ENCODE peak calls at places on chromosomes 12 and 14, in eight cellular contexts. B is CD4-positive, CD25-positive, alpha-beta regulatory T cell; P is H7; R is CD8-positive, alpha-beta T cell; K is neuronal stem cell; S is neural progenitor cell; A is endothelial cell of umbilical vein; M is stomach. H is an unnamed sample. For H3K36me3, the result is how much of the 10 kb centered on the place peaks cover.

GRCh38 chr14:91261115-91261514 is 16.6 kb upstream of the GPR68 start:
- DNase-seq in B (no peak), P (no peak), R (no peak), K (no peak), S (no peak), A (no peak), M (no peak), H (no peak)

GRCh38 chr12:15435597-15435996 is 113.3 kb downstream of the PTPRO start:
- DNase-seq in B (no peak), P (no peak), R (no peak), K (no peak), S (no peak), A (no peak), M (no peak), H (no peak)

GRCh38 chr12:57771271-57771872 is 533 bp downstream of the METTL1 start:
- DNase-seq in B (no peak), P (peak), R (peak), K (peak), S (peak), A (no peak), M (peak), H (peak)

GRCh38 chr12:32559434-32559833 is 119.7 kb upstream of the DNM1L start:
- DNase-seq in B (no peak), P (no peak), R (no peak), K (no peak), S (no peak), A (no peak), M (no peak), H (no peak)

GRCh38 chr14:94115068-94115591 is 4.6 kb downstream of the IFI27 start:
- DNase-seq in B (no peak), P (no peak), R (no peak), K (no peak), S (no peak), A (peak), M (peak), H (no peak)

GRCh38 chr12:92640686-92641085 is 62.1 kb upstream of the PLEKHG7 start:
- DNase-seq in B (no peak), P (no peak), R (no peak), K (no peak), S (no peak), A (no peak), M (no peak), H (no peak)

GRCh38 chr12:115519359-115519758 is 758.1 kb downstream of the MED13L start:
- DNase-seq in B (no peak), P (no peak), R (no peak), K (no peak), S (no peak), A (no peak), M (no peak), H (no peak)

GRCh38 chr12:26773313-26774104 is 59.5 kb downstream of the ITPR2 start:
- DNase-seq in B (no peak), P (no peak), R (no peak), K (no peak), S (no peak), A (no peak), M (no peak), H (no peak)

GRCh38 chr14:31895206-31895605 is 181.9 kb upstream of the ARHGAP5 start:
- DNase-seq in B (no peak), P (no peak), R (no peak), K (no peak), S (no peak), A (no peak), M (no peak), H (no peak)

GRCh38 chr14:92686763-92687427 is 61.5 kb downstream of the LGMN start:
- DNase-seq in B (peak), P (peak), R (peak), K (peak), S (peak), A (peak), M (peak), H (peak)

GRCh38 chr14:104094709-104095425 is 9.4 kb downstream of the ASPG start:
- DNase-seq in B (peak), P (peak), R (peak), K (peak), S (peak), A (peak), M (peak), H (peak)

DNA sequence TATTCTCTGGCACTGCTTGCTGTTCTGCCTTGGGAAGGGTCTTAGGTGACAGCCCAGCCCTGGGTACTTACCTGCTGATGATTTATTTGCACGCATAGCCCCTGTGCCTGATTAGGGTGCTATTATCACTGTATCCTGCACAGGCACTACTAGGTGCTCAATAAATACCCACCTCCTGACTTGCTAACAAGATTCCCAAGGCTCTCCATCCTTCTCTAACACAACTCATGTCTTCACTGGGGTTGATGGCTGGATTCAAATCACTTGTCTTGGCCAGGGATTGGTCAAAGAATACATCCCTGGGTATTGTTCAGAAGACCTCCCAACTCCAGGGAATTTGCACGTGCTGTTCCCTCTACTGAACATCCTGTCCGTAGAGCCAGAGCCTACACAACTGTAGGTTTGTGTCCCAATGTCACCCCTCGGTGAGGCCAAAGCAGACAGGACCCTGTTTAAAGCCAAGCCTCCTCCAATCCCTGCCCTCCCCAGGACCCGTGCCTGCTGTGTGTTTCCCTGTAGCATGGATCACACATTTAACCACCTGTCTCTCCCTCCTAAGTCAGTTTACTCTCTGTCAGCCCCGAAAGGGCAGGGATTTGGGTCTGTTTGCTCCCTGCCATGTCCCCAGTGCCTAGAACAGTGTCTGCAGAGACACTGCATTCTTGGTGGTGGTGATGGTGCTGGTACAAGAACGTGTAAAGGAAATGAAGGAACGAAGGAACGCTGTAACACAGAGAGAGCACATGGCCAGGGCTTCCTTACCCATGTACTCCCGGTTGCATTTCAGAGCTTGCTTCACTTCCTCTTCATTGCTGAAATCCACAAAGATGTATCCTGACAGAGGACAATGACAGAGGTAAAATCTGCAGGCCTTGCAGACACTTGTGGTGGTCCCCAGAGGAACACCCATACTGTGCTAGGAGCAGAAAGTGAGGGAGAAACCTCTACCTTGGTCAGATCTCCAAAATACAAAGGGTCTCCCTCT is 16.5 kb downstream of the RBM19 start:
- DNase-seq in B (no peak), P (no peak), R (no peak), K (no peak), S (no peak), A (no peak), M (no peak), H (no peak)
- H3K36me3 ChIP-seq in B (half or more), P (under half), R (half or more), K (half or more), S (under half), A (under half), M (half or more), H (under half)

GRCh38 chr12:122558721-122559641 is 31.9 kb downstream of the KNTC1 start:
- DNase-seq in B (no peak), P (no peak), R (no peak), K (no peak), S (no peak), A (no peak), M (no peak), H (no peak)

GRCh38 chr12:122563361-122563760 is 36.3 kb downstream of the KNTC1 start:
- DNase-seq in B (no peak), P (no peak), R (no peak), K (no peak), S (no peak), A (no peak), M (no peak), H (no peak)

DNA sequence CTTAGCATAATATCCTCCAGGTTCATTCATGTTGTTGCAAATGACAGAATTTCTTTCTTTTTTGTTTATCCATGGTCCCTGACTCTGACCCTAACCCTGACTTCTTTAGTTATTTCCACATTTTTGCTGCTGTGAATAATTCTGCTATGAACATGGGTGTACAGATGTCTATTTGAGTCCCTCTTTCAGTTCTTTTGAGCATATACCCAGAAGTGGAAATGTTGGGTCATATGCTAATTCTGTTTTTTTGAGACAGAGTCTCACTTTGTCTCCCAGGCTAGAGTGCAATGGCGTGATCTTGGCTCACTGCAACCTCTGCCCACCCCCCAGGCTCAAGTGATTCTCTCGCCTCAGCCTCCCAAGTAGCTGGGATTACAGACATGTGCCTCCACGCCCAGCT is 33.1 kb downstream of the KNTC1 start:
- DNase-seq in B (no peak), P (no peak), R (no peak), K (no peak), S (no peak), A (no peak), M (no peak), H (no peak)
- H3K36me3 ChIP-seq in B (under half), P (under half), R (under half), K (half or more), S (under half), A (under half), M (under half), H (under half)

GRCh38 chr12:56616244-56616643 is 13.9 kb downstream of the BAZ2A start:
- DNase-seq in B (no peak), P (no peak), R (no peak), K (no peak), S (no peak), A (no peak), M (no peak), H (no peak)

GRCh38 chr12:56616924-56617323 is 13.2 kb downstream of the BAZ2A start:
- DNase-seq in B (no peak), P (no peak), R (no peak), K (no peak), S (no peak), A (no peak), M (no peak), H (no peak)

DNA sequence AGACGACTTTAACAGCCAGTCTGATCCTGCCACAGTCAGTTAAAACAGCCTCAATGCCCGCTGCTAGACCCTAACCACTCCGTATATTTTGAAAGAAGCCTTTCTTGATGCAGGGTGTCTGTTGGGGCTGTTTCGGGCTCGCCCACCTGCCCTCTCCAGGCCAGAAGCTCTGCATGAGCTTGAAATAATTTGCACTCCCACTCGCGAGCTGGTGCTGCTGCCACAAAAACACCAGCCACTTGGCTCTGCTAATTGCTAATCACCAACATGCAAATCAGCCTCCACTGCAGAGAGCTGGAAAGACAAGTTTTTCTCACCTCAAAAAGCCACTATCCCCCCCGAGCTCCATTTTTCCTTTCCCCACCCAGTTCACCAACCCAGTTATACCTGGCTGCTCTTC is 15.5 kb downstream of the BAZ2A start:
- DNase-seq in B (no peak), P (no peak), R (no peak), K (no peak), S (no peak), A (no peak), M (no peak), H (no peak)
- H3K36me3 ChIP-seq in B (half or more), P (half or more), R (half or more), K (half or more), S (under half), A (under half), M (half or more), H (under half)

DNA sequence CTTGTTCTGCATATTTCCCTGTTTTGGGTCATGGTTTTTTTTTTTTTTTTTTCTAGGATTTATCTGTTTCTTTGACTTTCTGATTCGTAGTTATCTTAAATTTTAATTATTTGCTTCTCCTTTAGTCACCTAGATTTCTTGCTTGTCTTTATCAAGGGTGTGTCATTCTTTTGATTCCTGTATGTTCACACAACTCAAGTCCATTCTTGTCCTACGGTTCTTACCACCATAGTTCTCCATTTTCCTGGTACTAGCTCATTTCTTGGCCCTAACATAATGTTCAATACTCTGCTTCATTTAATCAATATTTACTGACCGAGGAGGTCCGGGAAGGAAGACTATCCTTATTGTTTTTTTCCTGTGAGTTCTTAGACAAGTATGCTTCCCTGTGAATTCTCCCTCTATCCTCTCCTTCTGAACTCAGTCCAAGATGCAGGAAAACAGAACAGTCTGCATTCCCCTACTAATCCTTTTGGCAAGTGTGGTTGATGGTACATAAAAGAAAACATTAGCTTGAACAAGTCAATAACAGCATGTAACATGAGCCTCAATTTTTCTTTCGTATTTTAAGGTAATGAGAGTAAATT is 1346.4 kb upstream of the SEL1L start:
- DNase-seq in B (no peak), P (no peak), R (no peak), K (no peak), S (no peak), A (no peak), M (no peak), H (no peak)
- H3K36me3 ChIP-seq in B (under half), P (under half), R (under half), K (under half), S (under half), A (under half), M (under half), H (under half)

DNA sequence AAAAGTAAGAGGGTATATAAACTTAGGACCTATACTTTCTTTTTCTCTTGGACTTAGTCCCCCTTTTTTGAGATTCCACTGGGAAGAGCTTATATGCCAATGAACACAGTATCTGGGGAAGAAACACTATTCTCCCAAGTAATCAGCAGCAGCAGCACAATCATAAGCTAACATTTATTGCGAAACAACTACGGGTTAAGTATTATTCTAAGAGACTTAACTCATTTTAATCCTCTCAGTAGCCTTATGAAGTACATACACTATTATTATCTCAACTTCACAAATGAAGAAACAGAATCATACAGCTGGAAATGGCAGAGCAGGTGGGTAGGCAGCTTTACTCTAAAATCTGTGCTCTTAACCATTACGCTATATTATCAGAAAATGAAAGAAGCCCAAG is 27.9 kb downstream of the BAZ2A start:
- DNase-seq in B (no peak), P (no peak), R (no peak), K (no peak), S (no peak), A (no peak), M (no peak), H (no peak)
- H3K36me3 ChIP-seq in B (half or more), P (half or more), R (half or more), K (half or more), S (under half), A (half or more), M (half or more), H (under half)

GRCh38 chr12:53454710-53455109 is 2.8 kb downstream of the PCBP2 start:
- DNase-seq in B (no peak), P (no peak), R (no peak), K (no peak), S (peak), A (no peak), M (no peak), H (no peak)
- H3K36me3 ChIP-seq in B (half or more), P (under half), R (under half), K (half or more), S (under half), A (under half), M (half or more), H (half or more)

GRCh38 chr12:117182866-117183265 is 7.4 kb downstream of the FBXO21 start:
- DNase-seq in B (no peak), P (no peak), R (no peak), K (no peak), S (no peak), A (no peak), M (no peak), H (peak)
- H3K36me3 ChIP-seq in B (half or more), P (under half), R (under half), K (half or more), S (under half), A (under half), M (under half), H (half or more)

H was measured in Peyer's patch.